ENCODE peak calls at places on chromosomes 3 and 15, in nine cellular contexts. H is A549, N is GM23338, Z is HCT116, T is HepG2, F is Panc1, K is K562, E is GM12878, B is SK-N-SH. U is an unnamed sample.

GRCh38 chr3:72694398-72694797 is 153.8 kb downstream of the SHQ1 start:
- DNase-seq in K (no peak), F (no peak), Z (no peak), E (no peak), T (no peak), N (no peak), H (no peak), B (no peak), U (no peak)

GRCh38 chr15:57527382-57528091 is 64.2 kb upstream of the MYZAP start:
- DNase-seq in N (peak; percentile 89), H (peak; percentile 64), F (peak; percentile 42), E (peak; percentile 46), T (peak; percentile 76), B (peak; percentile 51), K (peak; percentile 39), Z (peak; percentile 61), U (peak; percentile 48)

GRCh38 chr3:62065985-62066693 is 307.2 kb downstream of the FEZF2 start:
- DNase-seq in B (no peak), K (no peak), E (no peak), N (no peak), T (no peak), F (no peak), H (no peak), Z (no peak), U (no peak)

GRCh38 chr3:81300324-81300927 is 461.0 kb downstream of the GBE1 start:
- DNase-seq in E (no peak), B (no peak), T (peak; percentile 96), N (no peak), F (no peak), K (no peak), H (no peak), Z (no peak), U (no peak)

GRCh38 chr3:18069564-18069963 is 327.1 kb upstream of the TBC1D5 start:
- DNase-seq in F (no peak), H (no peak), T (no peak), B (no peak), Z (no peak), E (no peak), N (no peak), K (no peak), U (no peak)

GRCh38 chr3:177610677-177611654 is 413.7 kb upstream of the TBL1XR1 start:
- DNase-seq in E (no peak), Z (no peak), T (peak; percentile 62), H (no peak), B (no peak), F (no peak), K (no peak), N (peak; percentile 55), U (no peak)

GRCh38 chr15:83289160-83289559 is 4.7 kb upstream of the BNC1 start:
- DNase-seq in B (no peak), F (no peak), Z (no peak), N (no peak), K (no peak), T (no peak), E (no peak), H (no peak), U (no peak)

GRCh38 chr15:83682476-83683162 is 28.7 kb downstream of the ADAMTSL3 start:
- DNase-seq in H (no peak), E (no peak), Z (no peak), K (no peak), T (no peak), F (no peak), N (no peak), B (no peak), U (no peak)

GRCh38 chr3:37997791-37998370 is 7.3 kb downstream of the VILL start:
- DNase-seq in N (no peak), H (no peak), Z (no peak), K (no peak), F (no peak), B (no peak), E (no peak), T (no peak), U (no peak)

GRCh38 chr3:69353492-69353891 is 32.4 kb downstream of the FRMD4B start:
- DNase-seq in E (no peak), B (no peak), H (no peak), K (no peak), F (no peak), N (no peak), Z (no peak), T (no peak), U (peak; percentile 37)

GRCh38 chr15:74955017-74955416 is 1.6 kb downstream of the RPP25 start:
- DNase-seq in N (no peak), E (no peak), K (no peak), B (peak; percentile 31), Z (no peak), H (no peak), F (no peak), T (no peak), U (no peak)

GRCh38 chr3:120244834-120245225 is 40.2 kb downstream of the GPR156 start:
- DNase-seq in B (no peak), K (no peak), T (no peak), Z (no peak), N (no peak), F (no peak), E (no peak), H (no peak), U (no peak)

GRCh38 chr3:106296111-106296510 is 427.3 kb upstream of the CBLB start:
- DNase-seq in T (no peak), N (no peak), B (no peak), H (no peak), F (no peak), E (no peak), K (no peak), Z (no peak), U (no peak)

GRCh38 chr3:131526801-131527347 is 24.1 kb upstream of the MRPL3 start:
- DNase-seq in T (peak; percentile 32), K (peak; percentile 34), F (no peak), N (peak; percentile 91), H (peak; percentile 38), E (no peak), Z (no peak), B (no peak), U (no peak)

GRCh38 chr3:34034840-34035239 is 236.4 kb downstream of the PDCD6IP start:
- DNase-seq in H (no peak), E (no peak), K (no peak), T (no peak), B (no peak), Z (no peak), F (no peak), N (no peak), U (no peak)
- TF ChIP-seq REST in H (no peak), E (no peak), K (no peak), T (no peak), B (no peak), Z (no peak), F (no peak), N (no peak), U (no peak)

DNA sequence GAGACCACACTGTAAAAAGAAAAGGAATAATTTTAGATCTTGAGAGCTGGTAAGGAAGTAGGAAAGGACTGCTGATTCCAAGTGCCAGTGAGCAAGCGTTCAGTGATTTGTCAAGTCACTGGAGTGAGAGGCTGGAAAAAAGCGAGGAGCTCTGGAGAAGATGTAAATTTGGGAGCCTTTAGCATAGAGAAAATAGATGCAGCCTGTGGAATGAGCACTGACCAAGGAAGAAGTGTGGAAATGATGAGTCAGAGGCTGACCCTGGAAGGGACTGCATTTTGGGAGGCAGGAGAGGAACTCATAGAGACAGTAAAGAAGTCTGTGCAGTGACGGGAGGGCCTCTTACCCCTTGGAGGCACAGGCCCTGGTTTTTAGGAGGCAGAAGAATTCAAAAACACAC is 17.1 kb upstream of the ABTB1 start:
- DNase-seq in Z (no peak), K (no peak), N (no peak), B (no peak), T (no peak), E (no peak), F (no peak), H (no peak), U (no peak)
- H3K27ac ChIP-seq in Z (no peak overlapping the region), K (no peak overlapping the region), N (peak overlapping the region; percentile 50), B (peak overlapping the region; percentile 48), T (no peak overlapping the region), E (no peak overlapping the region), F (no peak overlapping the region), H (peak overlapping the region; percentile 60), U (no peak overlapping the region)

GRCh38 chr3:193801094-193801493 is 208.1 kb downstream of the OPA1 start:
- DNase-seq in H (no peak), N (no peak), E (no peak), Z (no peak), T (no peak), B (no peak), F (no peak), K (no peak), U (no peak)

GRCh38 chr3:193800138-193801043 is 207.4 kb downstream of the OPA1 start:
- DNase-seq in N (no peak), E (no peak), B (no peak), F (no peak), Z (no peak), H (no peak), T (no peak), K (peak; percentile 24), U (no peak)

GRCh38 chr3:193808317-193808716 is 215.3 kb downstream of the OPA1 start:
- DNase-seq in T (no peak), B (no peak), F (no peak), K (no peak), Z (no peak), N (no peak), E (no peak), H (no peak), U (no peak)

GRCh38 chr3:193805448-193805847 is 212.4 kb downstream of the OPA1 start:
- DNase-seq in H (peak; percentile 80), B (peak; percentile 47), Z (peak; percentile 77), F (peak; percentile 78), E (no peak), T (peak; percentile 63), N (no peak), K (peak; percentile 36), U (no peak)

GRCh38 chr3:193803288-193803687 is 210.3 kb downstream of the OPA1 start:
- DNase-seq in K (no peak), H (no peak), T (no peak), F (no peak), E (no peak), N (no peak), B (no peak), Z (no peak), U (no peak)
- TF ChIP-seq REST in K (no peak), H (no peak), T (no peak), F (no peak), E (no peak), N (no peak), B (no peak), Z (no peak), U (no peak)

GRCh38 chr15:29670945-29671307 is 151.3 kb downstream of the TJP1 start:
- DNase-seq in B (no peak), Z (no peak), E (no peak), T (peak; percentile 69), F (peak; percentile 47), H (peak; percentile 97), N (no peak), K (no peak), U (no peak)

GRCh38 chr15:29671308-29671981 is 150.8 kb downstream of the TJP1 start:
- DNase-seq in K (no peak), T (no peak), N (no peak), Z (no peak), E (no peak), H (peak; percentile 64), B (no peak), F (no peak), U (no peak)

GRCh38 chr15:29669823-29670222 is 152.4 kb downstream of the TJP1 start:
- DNase-seq in F (no peak), Z (no peak), H (no peak), B (no peak), K (no peak), E (no peak), N (no peak), T (no peak), U (no peak)

GRCh38 chr15:29668120-29668602 is 154.1 kb downstream of the TJP1 start:
- DNase-seq in B (peak; percentile 82), T (peak; percentile 89), E (peak; percentile 2), K (peak; percentile 66), Z (peak; percentile 93), F (no peak), H (peak; percentile 86), N (peak; percentile 96), U (peak; percentile 1)

GRCh38 chr15:29670266-29670665 is 152.0 kb downstream of the TJP1 start:
- DNase-seq in Z (no peak), F (no peak), T (no peak), K (no peak), E (no peak), B (no peak), H (no peak), N (no peak), U (no peak)
- H3K27ac ChIP-seq in Z (no peak overlapping the region), F (no peak overlapping the region), T (no peak overlapping the region), K (no peak overlapping the region), E (no peak overlapping the region), B (peak overlapping the region; percentile 89), H (peak overlapping the region; percentile 91), N (no peak overlapping the region), U (no peak overlapping the region)

U was measured in HL-60.